ENCODE peak calls at places on chromosome 11, in ten cellular contexts. One of them, this sample, is unnamed.

GRCh38 chr11:126102436-126102894 is 39.8 kb upstream of the CDON start:
- DNase-seq in RWPE1: no peak
- DNase-seq in lower lobe of right lung: peak
- DNase-seq in activated naive CD4-positive, alpha-beta T cell treated with anti-CD3 and anti-CD28 coated beads for 36 hours: no peak
- DNase-seq in GM10248: no peak
- DNase-seq in SW480: no peak
- DNase-seq in NCI-H82: no peak
- DNase-seq in WERI-Rb-1: no peak
- DNase-seq in T follicular helper cell: no peak
- DNase-seq in Daoy: no peak
- DNase-seq in this sample: no peak

GRCh38 chr11:35158371-35159081 is 19.6 kb downstream of the CD44 start:
- DNase-seq in RWPE1: peak
- DNase-seq in lower lobe of right lung: no peak
- DNase-seq in activated naive CD4-positive, alpha-beta T cell treated with anti-CD3 and anti-CD28 coated beads for 36 hours: no peak
- DNase-seq in GM10248: no peak
- DNase-seq in SW480: no peak
- DNase-seq in NCI-H82: peak
- DNase-seq in WERI-Rb-1: peak
- DNase-seq in T follicular helper cell: no peak
- DNase-seq in Daoy: no peak
- DNase-seq in this sample: no peak

GRCh38 chr11:33315822-33316221 is 58.6 kb downstream of the HIPK3 start:
- DNase-seq in RWPE1: no peak
- DNase-seq in lower lobe of right lung: no peak
- DNase-seq in activated naive CD4-positive, alpha-beta T cell treated with anti-CD3 and anti-CD28 coated beads for 36 hours: no peak
- DNase-seq in GM10248: no peak
- DNase-seq in SW480: no peak
- DNase-seq in NCI-H82: no peak
- DNase-seq in WERI-Rb-1: no peak
- DNase-seq in T follicular helper cell: no peak
- DNase-seq in Daoy: no peak
- DNase-seq in this sample: no peak

GRCh38 chr11:31387379-31387778 is 17.7 kb downstream of the DNAJC24 start:
- DNase-seq in RWPE1: no peak
- DNase-seq in lower lobe of right lung: no peak
- DNase-seq in activated naive CD4-positive, alpha-beta T cell treated with anti-CD3 and anti-CD28 coated beads for 36 hours: no peak
- DNase-seq in GM10248: no peak
- DNase-seq in SW480: no peak
- DNase-seq in NCI-H82: no peak
- DNase-seq in WERI-Rb-1: no peak
- DNase-seq in T follicular helper cell: no peak
- DNase-seq in Daoy: no peak
- DNase-seq in this sample: no peak

GRCh38 chr11:72736452-72737069 is 15.6 kb downstream of the ARAP1 start:
- DNase-seq in RWPE1: peak
- DNase-seq in lower lobe of right lung: peak
- DNase-seq in activated naive CD4-positive, alpha-beta T cell treated with anti-CD3 and anti-CD28 coated beads for 36 hours: peak
- DNase-seq in GM10248: peak
- DNase-seq in SW480: peak
- DNase-seq in NCI-H82: peak
- DNase-seq in WERI-Rb-1: no peak
- DNase-seq in T follicular helper cell: peak
- DNase-seq in Daoy: peak
- DNase-seq in this sample: no peak

GRCh38 chr11:2564008-2564530 is 119.3 kb downstream of the KCNQ1 start:
- DNase-seq in RWPE1: no peak
- DNase-seq in lower lobe of right lung: peak
- DNase-seq in activated naive CD4-positive, alpha-beta T cell treated with anti-CD3 and anti-CD28 coated beads for 36 hours: no peak
- DNase-seq in GM10248: no peak
- DNase-seq in SW480: no peak
- DNase-seq in NCI-H82: no peak
- DNase-seq in WERI-Rb-1: no peak
- DNase-seq in T follicular helper cell: no peak
- DNase-seq in Daoy: no peak
- DNase-seq in this sample: no peak

GRCh38 chr11:46390331-46391171 is 1.0 kb downstream of the CHRM4 start:
- DNase-seq in RWPE1: no peak
- DNase-seq in lower lobe of right lung: no peak
- DNase-seq in activated naive CD4-positive, alpha-beta T cell treated with anti-CD3 and anti-CD28 coated beads for 36 hours: no peak
- DNase-seq in GM10248: no peak
- DNase-seq in SW480: no peak
- DNase-seq in NCI-H82: peak
- DNase-seq in WERI-Rb-1: peak
- DNase-seq in T follicular helper cell: no peak
- DNase-seq in Daoy: peak
- DNase-seq in this sample: no peak

GRCh38 chr11:76232026-76232665 is 25.8 kb upstream of the WNT11 start:
- DNase-seq in RWPE1: no peak
- DNase-seq in lower lobe of right lung: no peak
- DNase-seq in activated naive CD4-positive, alpha-beta T cell treated with anti-CD3 and anti-CD28 coated beads for 36 hours: peak
- DNase-seq in GM10248: peak
- DNase-seq in SW480: peak
- DNase-seq in NCI-H82: no peak
- DNase-seq in WERI-Rb-1: no peak
- DNase-seq in T follicular helper cell: peak
- DNase-seq in Daoy: no peak
- DNase-seq in this sample: no peak

GRCh38 chr11:111137846-111138245 is 107.7 kb upstream of the POU2AF2 start:
- DNase-seq in RWPE1: no peak
- DNase-seq in lower lobe of right lung: no peak
- DNase-seq in activated naive CD4-positive, alpha-beta T cell treated with anti-CD3 and anti-CD28 coated beads for 36 hours: no peak
- DNase-seq in GM10248: no peak
- DNase-seq in SW480: no peak
- DNase-seq in NCI-H82: no peak
- DNase-seq in WERI-Rb-1: no peak
- DNase-seq in T follicular helper cell: no peak
- DNase-seq in Daoy: no peak
- DNase-seq in this sample: no peak

GRCh38 chr11:76641905-76642304 is 28.6 kb downstream of the LRRC32 start:
- DNase-seq in RWPE1: no peak
- DNase-seq in lower lobe of right lung: no peak
- DNase-seq in activated naive CD4-positive, alpha-beta T cell treated with anti-CD3 and anti-CD28 coated beads for 36 hours: no peak
- DNase-seq in GM10248: no peak
- DNase-seq in SW480: no peak
- DNase-seq in NCI-H82: no peak
- DNase-seq in WERI-Rb-1: no peak
- DNase-seq in T follicular helper cell: no peak
- DNase-seq in Daoy: no peak
- DNase-seq in this sample: no peak

GRCh38 chr11:125956371-125956770 is 10.5 kb downstream of the VSIG10L2 start:
- DNase-seq in RWPE1: no peak
- DNase-seq in lower lobe of right lung: no peak
- DNase-seq in activated naive CD4-positive, alpha-beta T cell treated with anti-CD3 and anti-CD28 coated beads for 36 hours: no peak
- DNase-seq in GM10248: no peak
- DNase-seq in SW480: no peak
- DNase-seq in NCI-H82: no peak
- DNase-seq in WERI-Rb-1: no peak
- DNase-seq in T follicular helper cell: no peak
- DNase-seq in Daoy: peak
- DNase-seq in this sample: no peak